ENCODE peak calls at places on chromosomes 12 and 14, in six cellular contexts. R is H9, C is IMR-90, B is H1, T is neuronal stem cell, Q is trophoblast cell. A is an unnamed sample.
A peak's percentile ranks its signal among the peaks of the same experiment; 100 is the strongest.

GRCh38 chr12:123126294-123127144 is 24.4 kb downstream of the PITPNM2 start:
- DNase-seq in B (peak; percentile 19), C (peak; percentile 98), Q (peak; percentile 94), R (no peak), T (no peak), A (peak; percentile 99)

GRCh38 chr12:113403435-113404415 is at the start of gene SDS:
- DNase-seq in B (no peak), T (no peak), R (no peak), C (peak; percentile 24), Q (no peak), A (no peak)

GRCh38 chr12:76158518-76159321 is 74.2 kb upstream of the NAP1L1 start:
- DNase-seq in Q (peak; percentile 86), C (peak; percentile 84), R (peak; percentile 78), T (peak; percentile 31), B (peak; percentile 21), A (peak; percentile 94)

GRCh38 chr12:95763809-95764253 is 26.7 kb downstream of the NTN4 start:
- DNase-seq in Q (peak; percentile 76), C (peak; percentile 88), B (no peak), R (no peak), T (no peak), A (peak; percentile 47)

GRCh38 chr12:56983386-56983785 is 23.0 kb downstream of the ZBTB39 start:
- DNase-seq in B (no peak), C (no peak), R (no peak), Q (no peak), T (no peak), A (no peak)

GRCh38 chr14:70622111-70622712 is 19.5 kb upstream of the TTC9 start:
- DNase-seq in T (peak; percentile 36), C (peak; percentile 21), B (no peak), Q (peak; percentile 81), R (peak; percentile 70), A (peak; percentile 56)

GRCh38 chr12:119117936-119118335 is 60.8 kb upstream of the HSPB8 start:
- DNase-seq in C (no peak), Q (no peak), B (no peak), T (no peak), R (no peak), A (no peak)

GRCh38 chr12:65881348-65881961 is 57.2 kb downstream of the HMGA2 start:
- DNase-seq in Q (no peak), B (no peak), C (peak; percentile 75), R (no peak), T (no peak), A (peak; percentile 87)

GRCh38 chr12:122067548-122067947 is 11.0 kb upstream of the MLXIP start:
- DNase-seq in T (no peak), R (no peak), Q (no peak), C (no peak), B (no peak), A (no peak)

GRCh38 chr14:68548194-68549056 is 244.4 kb downstream of the ZFP36L1 start:
- DNase-seq in R (no peak), Q (peak; percentile 95), B (no peak), C (peak; percentile 98), T (peak; percentile 51), A (peak; percentile 99)

GRCh38 chr12:93191956-93192355 is 185.8 kb upstream of the NUDT4 start:
- DNase-seq in R (no peak), T (no peak), B (no peak), C (no peak), Q (no peak), A (no peak)

GRCh38 chr14:77052281-77053044 is 24.0 kb upstream of the IRF2BPL start:
- DNase-seq in Q (no peak), B (no peak), C (no peak), T (no peak), R (no peak), A (no peak)

GRCh38 chr14:93332853-93333630 is at the start of gene BTBD7:
- DNase-seq in R (peak; percentile 93), Q (peak; percentile 99), T (peak; percentile 93), C (peak; percentile 92), B (peak; percentile 78), A (peak; percentile 98)

GRCh38 chr14:74647834-74648361 is 35.9 kb upstream of the LTBP2 start:
- DNase-seq in B (no peak), T (no peak), C (no peak), Q (no peak), R (no peak), A (no peak)

GRCh38 chr12:60100852-60101251 is 505.0 kb downstream of the SLC16A7 start:
- DNase-seq in Q (peak; percentile 8), R (no peak), T (no peak), B (no peak), C (no peak), A (no peak)

GRCh38 chr14:73457050-73457934 is 1.1 kb downstream of the NUMB start:
- DNase-seq in C (peak; percentile 33), Q (peak; percentile 58), T (peak; percentile 40), B (no peak), R (peak; percentile 48), A (peak; percentile 71)

GRCh38 chr12:44307506-44308168 is 471.8 kb downstream of the TMEM117 start:
- DNase-seq in Q (no peak), R (no peak), C (no peak), T (no peak), B (no peak), A (no peak)

GRCh38 chr14:34336501-34336900 is 125.5 kb downstream of the SPTSSA start:
- DNase-seq in T (no peak), Q (no peak), B (no peak), R (no peak), C (no peak), A (no peak)

GRCh38 chr14:88791629-88792571 is 853 bp downstream of the EML5 start:
- DNase-seq in C (no peak), Q (no peak), R (peak; percentile 37), T (peak; percentile 12), B (no peak), A (no peak)

GRCh38 chr12:33180921-33181320 is 258.7 kb downstream of the SYT10 start:
- DNase-seq in C (no peak), R (no peak), B (no peak), T (no peak), Q (peak; percentile 78), A (no peak)

GRCh38 chr12:114903394-114903748 is 219.4 kb upstream of the TBX3 start:
- DNase-seq in T (no peak), C (peak; percentile 72), Q (no peak), R (no peak), B (no peak), A (no peak)
- H2AFZ ChIP-seq in T (no peak overlapping the region), C (peak overlapping the region; percentile 93), Q (no peak overlapping the region), R (no peak overlapping the region), B (no peak overlapping the region), A (no peak overlapping the region)

GRCh38 chr12:109467978-109468676 is 9.0 kb downstream of the KCTD10 start:
- DNase-seq in C (no peak), T (no peak), R (no peak), B (no peak), Q (no peak), A (no peak)
- H3K79me1 ChIP-seq in C (peaks cover 4% of the 10 kb centered on the region), T (peaks cover 8% of the 10 kb centered on the region), R (peaks cover 8% of the 10 kb centered on the region), B (peaks cover 28% of the 10 kb centered on the region), Q (peaks cover 23% of the 10 kb centered on the region), A (no peaks in the 10 kb centered on the region)

GRCh38 chr12:45974171-45974719 is 16.1 kb downstream of the SCAF11 start:
- DNase-seq in R (no peak), B (no peak), C (no peak), T (no peak), Q (peak; percentile 85), A (no peak)
- H3K27ac ChIP-seq in R (no peak overlapping the region), B (no peak overlapping the region), C (peak overlapping the region; percentile 71), T (no peak overlapping the region), Q (no peak overlapping the region), A (peak overlapping the region; percentile 75)

GRCh38 chr12:21371050-21371449 is 1.7 kb upstream of the IAPP start:
- DNase-seq in B (no peak), T (no peak), C (no peak), R (no peak), Q (no peak), A (no peak)
- H2AFZ ChIP-seq in B (no peak overlapping the region), T (no peak overlapping the region), C (no peak overlapping the region), R (no peak overlapping the region), Q (no peak overlapping the region), A (no peak overlapping the region)

DNA sequence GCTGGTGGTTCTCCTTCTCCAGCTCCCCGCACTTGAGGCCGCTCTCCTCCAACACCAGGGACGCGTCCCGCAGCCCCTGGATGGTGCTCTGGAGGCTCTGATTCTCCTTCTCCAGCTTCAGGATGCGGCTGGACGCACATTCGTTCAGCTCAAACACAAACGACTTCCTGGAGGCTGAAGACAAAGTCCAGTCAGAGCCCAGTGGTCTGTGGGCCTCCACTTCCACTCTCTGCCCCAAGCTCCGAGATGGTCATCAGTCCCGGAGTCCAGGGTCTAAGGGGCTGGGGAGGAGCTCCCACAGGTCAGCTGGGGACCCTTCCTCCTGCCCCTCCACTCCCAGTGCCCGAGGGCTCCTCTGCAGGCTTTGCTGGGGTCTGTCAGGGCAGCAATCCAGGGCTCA is 76.6 kb upstream of the GPR68 start:
- DNase-seq in T (no peak), Q (no peak), R (no peak), B (no peak), C (no peak), A (no peak)
- H3K79me1 ChIP-seq in T (peaks cover 11% of the 10 kb centered on the region), Q (no peaks in the 10 kb centered on the region), R (no peaks in the 10 kb centered on the region), B (no peaks in the 10 kb centered on the region), C (no peaks in the 10 kb centered on the region), A (no peaks in the 10 kb centered on the region)

GRCh38 chr14:95491936-95492608 is 24.4 kb downstream of the SYNE3 start:
- DNase-seq in R (no peak), C (no peak), T (no peak), B (no peak), Q (no peak), A (no peak)
- H3K27ac ChIP-seq in R (no peak overlapping the region), C (no peak overlapping the region), T (no peak overlapping the region), B (no peak overlapping the region), Q (no peak overlapping the region), A (no peak overlapping the region)

GRCh38 chr14:43155924-43156323 is 1351.2 kb downstream of the FSCB start:
- DNase-seq in B (no peak), T (no peak), Q (no peak), C (no peak), R (no peak), A (no peak)
- H2AFZ ChIP-seq in B (no peak overlapping the region), T (no peak overlapping the region), Q (no peak overlapping the region), C (no peak overlapping the region), R (no peak overlapping the region), A (no peak overlapping the region)

DNA sequence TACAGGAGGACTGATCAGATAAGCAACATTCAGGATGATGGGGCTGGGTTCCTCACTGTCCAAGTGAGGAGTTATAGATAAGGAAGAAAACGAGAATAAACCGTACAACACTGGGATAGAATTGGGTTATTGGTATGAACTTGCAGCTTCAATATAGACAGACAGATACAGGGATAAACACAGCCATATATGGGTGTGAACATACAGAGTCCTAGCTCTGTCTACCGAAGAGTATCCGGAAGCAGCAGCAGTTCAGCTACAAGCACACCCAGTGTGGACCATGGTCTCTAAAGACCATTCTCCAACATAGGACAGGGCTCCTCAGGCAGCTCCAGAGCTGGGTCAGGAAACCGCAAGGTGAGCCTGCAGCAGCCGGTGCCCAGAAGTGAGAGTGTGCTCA is 40.8 kb downstream of the CDC42BPB start:
- DNase-seq in C (no peak), R (peak; percentile 14), Q (no peak), B (no peak), T (no peak), A (no peak)
- H3K79me1 ChIP-seq in C (peaks cover 31% of the 10 kb centered on the region), R (peaks cover 10% of the 10 kb centered on the region), Q (no peaks in the 10 kb centered on the region), B (peaks cover 34% of the 10 kb centered on the region), T (peaks cover 4% of the 10 kb centered on the region), A (peaks cover 3% of the 10 kb centered on the region)

DNA sequence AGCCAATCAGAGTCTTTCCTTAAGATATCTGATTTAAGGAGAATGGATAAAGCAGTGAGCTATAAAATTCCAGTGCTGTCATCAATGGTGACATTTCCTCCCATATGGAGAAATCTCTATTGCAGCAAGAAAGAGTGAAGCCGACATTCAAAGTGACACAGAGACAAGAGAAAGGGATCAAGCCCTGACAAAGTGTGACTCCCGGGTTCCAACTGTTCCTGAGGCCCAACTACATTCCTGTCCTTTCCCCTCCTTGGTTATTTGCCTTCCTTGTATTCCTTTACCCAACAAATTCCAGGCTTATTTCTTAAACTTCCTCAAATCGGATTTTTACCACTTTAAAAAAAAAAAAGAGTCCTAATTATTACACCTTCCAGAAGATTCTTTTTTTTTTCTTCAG is 430.0 kb upstream of the SOX5 start:
- DNase-seq in C (no peak), Q (no peak), B (no peak), R (no peak), T (no peak), A (no peak)
- H3K27ac ChIP-seq in C (no peak overlapping the region), Q (no peak overlapping the region), B (no peak overlapping the region), R (no peak overlapping the region), T (peak overlapping the region; percentile 25), A (no peak overlapping the region)